ENCODE peak calls at places on chromosome 12, in seven cellular contexts. K is T47D; H is activated CD8-positive, alpha-beta memory T cell treated with anti-CD3 and anti-CD28 coated beads, Interleukin-2, amount 10 ng/mL, durations not matched to agents 7 days and 5 days; F is H9; W is HEK293T; V is MCF 10A; X is activated T-cell treated with anti-CD3 and anti-CD28 coated beads for 1 hour. J is an unnamed sample.

GRCh38 chr12:2854669-2855453 is 2.0 kb downstream of the TEX52 start:
- DNase-seq in H (no peak), V (no peak), W (no peak), X (no peak), F (no peak), K (no peak), J (no peak)

GRCh38 chr12:94498073-94498472 is 38.4 kb upstream of the CEP83 start:
- DNase-seq in H (no peak), K (peak), X (no peak), V (peak), W (no peak), F (no peak), J (no peak)

GRCh38 chr12:112468041-112468440 is 49.3 kb downstream of the PTPN11 start:
- DNase-seq in F (no peak), X (no peak), K (no peak), H (no peak), V (no peak), W (no peak), J (no peak)

GRCh38 chr12:64066052-64066451 is 156.0 kb downstream of the KICS2 start:
- DNase-seq in K (no peak), V (no peak), W (no peak), F (no peak), H (no peak), X (no peak), J (no peak)

GRCh38 chr12:115199831-115200230 is 515.9 kb upstream of the TBX3 start:
- DNase-seq in W (no peak), F (no peak), V (no peak), H (no peak), K (no peak), X (no peak), J (no peak)

GRCh38 chr12:132395192-132395907 is 66.0 kb upstream of the GALNT9 start:
- DNase-seq in K (no peak), H (no peak), F (no peak), W (no peak), X (no peak), V (no peak), J (no peak)

GRCh38 chr12:22437031-22437806 is 102.7 kb upstream of the ST8SIA1 start:
- DNase-seq in X (no peak), K (peak), V (peak), H (no peak), W (no peak), F (peak), J (no peak)

GRCh38 chr12:91852646-91853045 is 293.0 kb downstream of the BTG1 start:
- DNase-seq in X (no peak), K (no peak), V (peak), H (no peak), F (no peak), W (no peak), J (no peak)

GRCh38 chr12:56193025-56193578 is 3.8 kb upstream of the SMARCC2 start:
- DNase-seq in H (peak), K (peak), W (peak), V (peak), X (peak), F (peak), J (peak)

GRCh38 chr12:31591308-31591901 is 469 bp upstream of the DENND5B start:
- DNase-seq in F (peak), W (peak), K (peak), V (no peak), H (no peak), X (no peak), J (peak)

GRCh38 chr12:45244561-45245348 is 28.9 kb downstream of the ANO6 start:
- DNase-seq in K (no peak), V (peak), W (no peak), F (no peak), X (no peak), H (no peak), J (no peak)

GRCh38 chr12:72274926-72275325 is 2.8 kb downstream of the TRHDE start:
- DNase-seq in H (no peak), V (peak), X (no peak), W (no peak), K (no peak), F (no peak), J (peak)

GRCh38 chr12:48286665-48287064 is 64.1 kb downstream of the ZNF641 start:
- DNase-seq in H (no peak), V (peak), W (peak), F (no peak), X (no peak), K (no peak), J (no peak)

GRCh38 chr12:121803861-121804416 is at the start of gene SETD1B:
- DNase-seq in W (no peak), F (no peak), V (peak), H (peak), K (peak), X (no peak), J (peak)

GRCh38 chr12:90460681-90461080 is 494.3 kb downstream of the CCER1 start:
- DNase-seq in X (no peak), H (no peak), W (no peak), K (no peak), V (peak), F (no peak), J (no peak)